ENCODE peak calls at places on chromosomes 11 and 22, in four cellular contexts. J is IMR-90, Q is ovary, P is stomach. O is an unnamed sample.

GRCh38 chr22:49961601-49962011 is 1.0 kb downstream of the PIM3 start:
- DNase-seq in Q (no peak), J (no peak), P (no peak), O (no peak)

GRCh38 chr11:120808616-120809050 is 215.3 kb upstream of the TBCEL start:
- DNase-seq in P (no peak), J (no peak), Q (no peak), O (no peak)

GRCh38 chr11:83572521-83572920 is 286.4 kb upstream of the CCDC90B start:
- DNase-seq in P (no peak), J (no peak), Q (no peak), O (no peak)

GRCh38 chr22:44532466-44533025 is 34.5 kb upstream of the RTL6 start:
- DNase-seq in J (no peak), P (no peak), Q (no peak), O (no peak)

GRCh38 chr11:117468888-117469287 is 141.2 kb downstream of the CEP164 start:
- DNase-seq in J (no peak), Q (no peak), P (no peak), O (no peak)

GRCh38 chr22:27133951-27134664 is 476.7 kb downstream of the MIAT start:
- DNase-seq in Q (no peak), J (peak), P (peak), O (peak)

GRCh38 chr22:39348909-39349505 is 784 bp upstream of the SYNGR1 start:
- DNase-seq in Q (peak), P (no peak), J (no peak), O (peak)

GRCh38 chr11:8713760-8714159 is 31.2 kb downstream of the RPL27A start:
- DNase-seq in Q (no peak), J (no peak), P (no peak), O (no peak)

GRCh38 chr11:124961972-124962609 is 8.1 kb downstream of the CCDC15 start:
- DNase-seq in P (no peak), J (peak), Q (no peak), O (peak)

GRCh38 chr11:122108192-122108799 is 7.7 kb downstream of the BLID start:
- DNase-seq in J (peak), Q (no peak), P (no peak), O (peak)

GRCh38 chr22:25054943-25055511 is 102.5 kb downstream of the KIAA1671 start:
- DNase-seq in J (no peak), Q (no peak), P (no peak), O (peak)

GRCh38 chr11:36899796-36900195 is 301.8 kb upstream of the RAG2 start:
- DNase-seq in Q (no peak), P (no peak), J (no peak), O (no peak)

GRCh38 chr11:74154621-74155281 is 16.1 kb downstream of the C2CD3 start:
- DNase-seq in P (no peak), Q (no peak), J (no peak), O (no peak)

GRCh38 chr11:74437441-74437840 is 29.9 kb downstream of the KCNE3 start:
- DNase-seq in P (no peak), J (peak), Q (no peak), O (peak)

GRCh38 chr11:128361451-128362020 is 225.8 kb downstream of the ETS1 start:
- DNase-seq in P (peak), Q (no peak), J (peak), O (no peak)

GRCh38 chr11:70570693-70571395 is 172.5 kb downstream of the CTTN start:
- DNase-seq in P (no peak), J (no peak), Q (no peak), O (no peak)

GRCh38 chr11:113817162-113817561 is 37.6 kb downstream of the CLDN25 start:
- DNase-seq in Q (no peak), J (peak), P (no peak), O (no peak)

GRCh38 chr11:76838422-76839068 is 22.2 kb upstream of the ACER3 start:
- DNase-seq in P (no peak), J (no peak), Q (no peak), O (peak)

GRCh38 chr11:127485541-127485940 is 485.0 kb upstream of the KIRREL3 start:
- DNase-seq in J (no peak), P (no peak), Q (no peak), O (no peak)

GRCh38 chr11:8338138-8338537 is 74.5 kb upstream of the LMO1 start:
- DNase-seq in Q (peak), P (peak), J (peak), O (peak)

GRCh38 chr11:122748968-122749687 is 89.2 kb upstream of the CRTAM start:
- DNase-seq in J (peak), Q (no peak), P (no peak), O (peak)

GRCh38 chr22:27724181-27724580 is 77.4 kb downstream of the MN1 start:
- DNase-seq in Q (no peak), P (no peak), J (no peak), O (no peak)

GRCh38 chr22:29737251-29738117 is 17.7 kb downstream of the CABP7 start:
- DNase-seq in P (no peak), Q (no peak), J (no peak), O (no peak)

GRCh38 chr11:129695543-129696308 is 119.9 kb upstream of the TMEM45B start:
- DNase-seq in Q (peak), J (peak), P (peak), O (peak)

GRCh38 chr11:72703281-72704008 is 29.2 kb upstream of the PDE2A start:
- DNase-seq in P (no peak), Q (peak), J (peak), O (no peak)

GRCh38 chr11:28702871-28703270 is 594.7 kb downstream of the METTL15 start:
- DNase-seq in J (no peak), Q (no peak), P (no peak), O (no peak)

GRCh38 chr11:69241075-69241740 is 52.7 kb upstream of the MYEOV start:
- DNase-seq in Q (no peak), J (no peak), P (peak), O (no peak)

GRCh38 chr22:45268167-45268957 is 16.4 kb upstream of the UPK3A start:
- DNase-seq in Q (peak), P (peak), J (no peak), O (no peak)

GRCh38 chr11:67585911-67586310 is 2.3 kb downstream of the GSTP1 start:
- DNase-seq in P (no peak), Q (no peak), J (no peak), O (no peak)

GRCh38 chr22:16651217-16651616 is 58.6 kb upstream of the CCT8L2 start:
- DNase-seq in P (no peak), J (no peak), Q (no peak), O (no peak)

GRCh38 chr11:133230446-133230845 is 301.9 kb downstream of the OPCML start:
- DNase-seq in Q (no peak), P (no peak), J (no peak), O (no peak)

GRCh38 chr11:73184953-73185671 is 33.0 kb upstream of the P2RY2 start:
- DNase-seq in P (peak), Q (no peak), J (peak), O (peak)

GRCh38 chr11:20669833-20670684 is 673 bp downstream of the NELL1 start:
- DNase-seq in J (no peak), Q (no peak), P (no peak), O (no peak)

GRCh38 chr11:120801801-120802689 is 221.9 kb upstream of the TBCEL start:
- DNase-seq in Q (peak), J (peak), P (peak), O (peak)

GRCh38 chr11:71298016-71298550 is 45.7 kb upstream of the SHANK2 start:
- DNase-seq in Q (no peak), P (peak), J (no peak), O (no peak)

GRCh38 chr22:20552450-20552894 is 45.1 kb downstream of the MED15 start:
- DNase-seq in J (peak), P (peak), Q (peak), O (no peak)
- TF ChIP-seq POLR2A in J (no peak), P (no peak), Q (no peak), O (no peak)

GRCh38 chr22:48867891-48868290 is 959.8 kb downstream of the BRD1 start:
- DNase-seq in Q (no peak), P (no peak), J (no peak), O (no peak)

GRCh38 chr22:48870436-48870835 is 957.2 kb downstream of the BRD1 start:
- DNase-seq in Q (no peak), J (no peak), P (no peak), O (no peak)

GRCh38 chr22:48869788-48870187 is 957.9 kb downstream of the BRD1 start:
- DNase-seq in J (no peak), P (no peak), Q (no peak), O (no peak)

GRCh38 chr22:48868554-48868953 is 959.1 kb downstream of the BRD1 start:
- DNase-seq in Q (no peak), P (no peak), J (no peak), O (no peak)

DNA sequence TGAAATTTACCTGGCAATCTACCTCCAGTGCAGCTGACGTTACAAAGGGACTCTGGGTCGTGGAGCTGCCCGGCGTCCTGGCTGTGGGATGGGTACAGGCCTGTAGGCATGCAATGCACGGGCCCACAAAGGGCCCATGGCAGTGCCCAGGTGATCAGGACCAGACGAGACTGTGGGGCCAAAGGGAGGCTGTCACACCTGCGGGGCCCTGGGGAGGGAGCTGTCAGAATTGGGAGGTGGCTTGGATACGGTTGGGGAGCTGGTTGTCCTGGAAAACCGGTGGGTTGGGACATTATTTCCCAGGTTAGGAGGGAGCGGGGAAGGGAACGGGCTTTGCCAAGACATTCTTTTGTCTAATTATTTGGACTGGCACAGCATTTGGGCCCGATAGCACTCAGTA is 958.5 kb downstream of the BRD1 start:
- DNase-seq in Q (no peak), P (no peak), J (no peak), O (no peak)
- TF ChIP-seq POLR2A in Q (no peak), P (no peak), J (no peak), O (no peak)

GRCh38 chr11:12942157-12942556 is 67.0 kb upstream of the RASSF10 start:
- DNase-seq in Q (no peak), J (no peak), P (no peak), O (no peak)
- TF ChIP-seq POLR2A in Q (no peak), J (no peak), P (no peak), O (no peak)

GRCh38 chr22:46295277-46295971 is 1.2 kb upstream of the GTSE1 start:
- DNase-seq in P (no peak), J (no peak), Q (no peak), O (peak)

GRCh38 chr22:46294784-46295183 is 1.9 kb upstream of the GTSE1 start:
- DNase-seq in Q (no peak), P (no peak), J (no peak), O (no peak)

GRCh38 chr22:46297151-46297819 is 615 bp downstream of the GTSE1 start:
- DNase-seq in J (peak), Q (peak), P (no peak), O (peak)

GRCh38 chr22:46299101-46299500 is 2.4 kb downstream of the GTSE1 start:
- DNase-seq in Q (no peak), J (no peak), P (no peak), O (no peak)

DNA sequence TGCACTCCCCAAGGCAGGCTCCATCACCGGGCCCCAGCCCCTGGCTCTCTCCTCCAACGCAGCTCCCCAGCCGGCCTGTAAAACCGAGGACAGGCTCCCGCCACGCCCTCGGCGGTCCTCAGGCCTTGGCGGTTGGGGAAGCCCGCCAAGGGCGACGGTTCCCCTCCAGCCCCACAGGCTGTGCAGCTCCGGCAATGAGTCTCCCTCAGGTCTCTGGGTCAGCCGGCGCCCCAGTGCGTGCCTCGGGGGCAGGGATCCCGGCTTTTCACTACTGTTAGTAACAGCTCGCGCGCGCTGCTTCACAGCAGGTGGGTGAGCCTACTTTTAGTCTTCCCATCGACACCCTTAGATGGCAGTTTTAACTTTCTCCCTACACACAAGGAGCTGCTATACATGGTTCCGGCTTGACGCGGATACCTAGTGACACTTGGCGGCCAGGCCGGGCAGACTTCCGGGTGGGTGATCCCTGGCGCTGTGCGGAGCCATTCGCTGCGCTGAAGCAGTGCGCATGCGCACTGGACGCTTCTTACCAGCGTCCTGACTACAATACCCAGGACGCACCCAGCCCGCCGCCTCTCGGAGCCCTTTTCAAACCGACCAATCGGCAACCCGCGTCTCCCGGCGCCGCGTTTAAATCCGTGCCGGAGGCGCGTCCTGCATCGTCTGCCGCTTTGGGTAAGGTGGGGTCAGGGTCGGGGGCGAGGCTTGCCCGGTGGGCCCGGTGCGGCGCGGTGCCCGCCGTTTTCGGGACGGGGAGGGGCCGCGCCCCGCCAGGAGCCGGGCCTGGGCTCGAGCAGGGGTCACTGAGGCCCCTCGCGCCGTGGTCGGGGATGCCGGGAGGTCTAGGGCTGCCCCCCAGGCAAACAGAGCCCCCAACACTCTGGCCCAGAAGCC is at the start of gene GTSE1:
- DNase-seq in P (peak), Q (peak), J (peak), O (peak)
- TF ChIP-seq POLR2A in P (no peak), Q (no peak), J (no peak), O (peak)

GRCh38 chr11:568306-569259 is 7.7 kb upstream of the PHRF1 start:
- DNase-seq in J (peak), P (peak), Q (peak), O (peak)
- TF ChIP-seq POLR2A in J (peak), P (no peak), Q (peak), O (peak)

GRCh38 chr11:111166655-111167054 is 78.9 kb upstream of the POU2AF2 start:
- DNase-seq in P (no peak), Q (no peak), J (peak), O (no peak)
- TF ChIP-seq POLR2A in P (no peak), Q (no peak), J (no peak), O (no peak)